ENCODE peak calls at places on chromosomes 5 and 9, in seven cellular contexts. E is SJSA1, X is T-helper 2 cell, Y is RWPE1, H is H7, G is Ammon's horn, Q is prostate gland. J is an unnamed sample.

GRCh38 chr5:132363431-132364112 is 5.9 kb upstream of the SLC22A5 start:
- DNase-seq in H (no peak), Y (peak; percentile 88), G (peak; percentile 55), E (no peak), Q (peak; percentile 76), X (no peak), J (peak; percentile 35)

GRCh38 chr5:151772868-151773561 is 1.3 kb downstream of the G3BP1 start:
- DNase-seq in E (peak; percentile 45), X (no peak), G (peak; percentile 21), H (no peak), Q (no peak), Y (no peak), J (peak; percentile 30)

GRCh38 chr5:160938532-160938931 is 86.5 kb upstream of the ATP10B start:
- DNase-seq in G (peak; percentile 21), Y (peak; percentile 67), H (no peak), Q (no peak), X (no peak), E (no peak), J (peak; percentile 81)

GRCh38 chr9:4371108-4371507 is 71.2 kb upstream of the GLIS3 start:
- DNase-seq in Y (peak; percentile 31), G (no peak), H (no peak), E (peak; percentile 41), Q (no peak), X (no peak), J (no peak)

GRCh38 chr9:133658442-133659431 is 22.6 kb downstream of the DBH start:
- DNase-seq in H (peak; percentile 90), Y (peak; percentile 82), E (no peak), X (no peak), Q (peak; percentile 21), G (peak; percentile 47), J (peak; percentile 60)

GRCh38 chr5:172641359-172642045 is 439 bp downstream of the NEURL1B start:
- DNase-seq in E (no peak), Q (no peak), H (peak; percentile 88), X (no peak), G (no peak), Y (no peak), J (no peak)

GRCh38 chr5:181120761-181121160 is 10.2 kb downstream of the OR2V1 start:
- DNase-seq in Y (no peak), H (no peak), X (no peak), G (no peak), Q (no peak), E (no peak), J (no peak)

GRCh38 chr5:179309383-179309670 is 35.9 kb downstream of the ADAMTS2 start:
- DNase-seq in Q (no peak), E (no peak), H (no peak), G (no peak), X (no peak), Y (no peak), J (no peak)

GRCh38 chr9:124810513-124811355 is 33.8 kb downstream of the OLFML2A start:
- DNase-seq in H (peak; percentile 96), Q (no peak), E (peak; percentile 90), X (no peak), G (no peak), Y (peak; percentile 97), J (peak; percentile 39)

GRCh38 chr5:166330061-166330460 is 1961.4 kb upstream of the WWC1 start:
- DNase-seq in H (no peak), Q (no peak), Y (no peak), X (no peak), E (no peak), G (no peak), J (no peak)

GRCh38 chr5:175378444-175379028 is 65.4 kb downstream of the DRD1 start:
- DNase-seq in X (no peak), E (peak; percentile 90), H (no peak), Y (peak; percentile 89), G (no peak), Q (peak; percentile 67), J (no peak)

GRCh38 chr5:97838214-97838613 is 655.2 kb upstream of the RIOK2 start:
- DNase-seq in G (peak; percentile 58), Q (no peak), E (no peak), H (no peak), X (no peak), Y (peak; percentile 84), J (no peak)

GRCh38 chr5:9924614-9925013 is 294.5 kb upstream of the TAS2R1 start:
- DNase-seq in Q (no peak), X (no peak), H (no peak), Y (peak; percentile 79), G (no peak), E (peak; percentile 71), J (no peak)

J was measured in body of pancreas.